ENCODE peak calls at places on chromosomes 16 and 17, in eight cellular contexts. B is T-cell, G is endodermal cell, N is type B pancreatic cell, D is hippocampal formation, Z is fibroblast of lung, H is SW480, A is NCI-H1436. I is an unnamed sample.

GRCh38 chr17:1643293-1643998 is 2.1 kb downstream of the SCARF1 start:
- DNase-seq in D (no peak), A (peak; percentile 64), Z (no peak), H (peak; percentile 76), B (peak; percentile 80), G (peak; percentile 98), N (no peak), I (no peak)

GRCh38 chr17:38419508-38419981 is 8.7 kb upstream of the ARHGAP23 start:
- DNase-seq in D (no peak), B (no peak), A (no peak), G (peak; percentile 61), Z (no peak), H (no peak), N (no peak), I (no peak)

GRCh38 chr16:17161034-17161433 is 309.7 kb downstream of the XYLT1 start:
- DNase-seq in N (no peak), A (no peak), B (no peak), H (no peak), G (no peak), Z (no peak), D (no peak), I (no peak)

GRCh38 chr16:14015948-14016347 is 55.2 kb upstream of the MRTFB start:
- DNase-seq in G (no peak), B (no peak), Z (peak; percentile 84), H (no peak), D (no peak), A (no peak), N (no peak), I (no peak)

GRCh38 chr17:76414334-76415295 is 30.2 kb downstream of the SPHK1 start:
- DNase-seq in H (no peak), N (no peak), Z (peak; percentile 77), G (no peak), A (peak; percentile 33), D (peak; percentile 49), B (no peak), I (peak; percentile 95)

GRCh38 chr17:1555618-1556471 is 6.7 kb downstream of the PITPNA start:
- DNase-seq in A (no peak), Z (no peak), H (no peak), G (no peak), N (no peak), B (no peak), D (no peak), I (no peak)

GRCh38 chr16:20866161-20866772 is 33.9 kb downstream of the DCUN1D3 start:
- DNase-seq in A (no peak), H (peak; percentile 87), N (no peak), D (no peak), B (no peak), G (peak; percentile 60), Z (peak; percentile 91), I (peak; percentile 68)

GRCh38 chr17:10155334-10156081 is 42.9 kb downstream of the GAS7 start:
- DNase-seq in A (no peak), N (no peak), B (no peak), H (no peak), D (no peak), G (no peak), Z (no peak), I (no peak)

GRCh38 chr17:76528528-76529223 is 8.8 kb downstream of the CYGB start:
- DNase-seq in B (no peak), A (no peak), D (no peak), H (no peak), Z (no peak), G (no peak), N (no peak), I (no peak)

GRCh38 chr17:19417611-19418010 is 6.6 kb downstream of the RNF112 start:
- DNase-seq in G (peak; percentile 31), A (no peak), B (no peak), D (no peak), Z (no peak), H (no peak), N (no peak), I (no peak)

GRCh38 chr17:311119-311848 is 41.3 kb downstream of the RPH3AL start:
- DNase-seq in B (no peak), D (no peak), N (no peak), A (no peak), H (no peak), Z (no peak), G (no peak), I (no peak)

GRCh38 chr16:19542138-19542821 is 13.2 kb upstream of the VPS35L start:
- DNase-seq in A (peak; percentile 82), N (no peak), B (no peak), H (peak; percentile 81), D (no peak), G (no peak), Z (no peak), I (no peak)

GRCh38 chr17:35129973-35130351 is 8.5 kb downstream of the FNDC8 start:
- DNase-seq in Z (peak; percentile 36), B (no peak), N (no peak), D (no peak), G (no peak), A (no peak), H (no peak), I (no peak)

GRCh38 chr16:89035013-89035697 is 58.1 kb upstream of the CBFA2T3 start:
- DNase-seq in Z (no peak), N (no peak), A (no peak), D (no peak), G (no peak), B (no peak), H (no peak), I (peak; percentile 79)

GRCh38 chr17:43721537-43722268 is 36.9 kb downstream of the SOST start:
- DNase-seq in N (no peak), G (peak; percentile 60), H (no peak), Z (no peak), A (no peak), B (no peak), D (no peak), I (peak; percentile 59)

GRCh38 chr17:32863559-32863958 is 13.4 kb downstream of the MYO1D start:
- DNase-seq in N (no peak), B (no peak), Z (no peak), D (no peak), A (peak; percentile 32), H (no peak), G (no peak), I (no peak)

GRCh38 chr17:37092041-37092440 is 143.3 kb downstream of the AATF start:
- DNase-seq in H (peak; percentile 11), A (no peak), N (no peak), Z (peak; percentile 17), B (no peak), D (no peak), G (peak; percentile 30), I (no peak)

GRCh38 chr16:4514606-4515005 is 24.0 kb downstream of the CDIP1 start:
- DNase-seq in A (no peak), Z (no peak), N (no peak), G (peak; percentile 32), H (no peak), D (no peak), B (no peak), I (no peak)

GRCh38 chr17:57735230-57735629 is 9.9 kb downstream of the CCDC182 start:
- DNase-seq in G (no peak), A (no peak), H (no peak), Z (no peak), B (no peak), D (no peak), N (no peak), I (no peak)

GRCh38 chr16:35449663-35450062 is 1990.3 kb downstream of the TP53TG3F start:
- DNase-seq in G (no peak), N (no peak), A (no peak), B (no peak), D (no peak), H (no peak), Z (no peak), I (no peak)

GRCh38 chr17:53420035-53420641 is 402.6 kb upstream of the KIF2B start:
- DNase-seq in H (no peak), A (no peak), B (no peak), N (no peak), D (no peak), Z (no peak), G (no peak), I (no peak)

GRCh38 chr16:68187505-68187904 is 48.4 kb downstream of the ESRP2 start:
- DNase-seq in N (no peak), Z (no peak), A (no peak), B (no peak), D (no peak), H (no peak), G (no peak), I (no peak)

GRCh38 chr17:61528171-61528570 is 62.8 kb downstream of the NACA2 start:
- DNase-seq in Z (no peak), G (no peak), D (no peak), A (no peak), B (no peak), N (no peak), H (no peak), I (no peak)

GRCh38 chr17:5115673-5116651 is at the start of gene USP6:
- DNase-seq in D (no peak), A (no peak), G (peak; percentile 61), Z (no peak), N (no peak), H (no peak), B (no peak), I (no peak)

GRCh38 chr16:26859086-26859485 is 207.6 kb upstream of the C16orf82 start:
- DNase-seq in A (no peak), H (no peak), D (no peak), G (no peak), Z (no peak), N (peak; percentile 20), B (no peak), I (no peak)

GRCh38 chr17:28950017-28950751 is 1.1 kb downstream of the PHF12 start:
- DNase-seq in D (no peak), A (peak; percentile 36), H (peak; percentile 39), G (peak; percentile 87), Z (peak; percentile 63), N (no peak), B (peak; percentile 70), I (peak; percentile 85)